ENCODE peak calls at places on chromosome 20, in four cellular contexts. O, I, Z and H are unnamed samples.

GRCh38 chr20:40925829-40926228 is 102.8 kb upstream of the TOP1 start:
- DNase-seq in O (no peak), I (no peak), Z (no peak), H (no peak)

GRCh38 chr20:10111144-10111771 is 76.5 kb downstream of the ANKEF1 start:
- DNase-seq in O (no peak), I (peak; percentile 17), Z (no peak), H (no peak)

GRCh38 chr20:50450961-50451752 is 59.0 kb upstream of the PTPN1 start:
- DNase-seq in O (peak; percentile 61), I (no peak), Z (no peak), H (no peak)

GRCh38 chr20:33301192-33301930 is 18.3 kb downstream of the BPIFB1 start:
- DNase-seq in O (no peak), I (no peak), Z (no peak), H (no peak)

GRCh38 chr20:41139227-41140093 is 2.1 kb downstream of the PLCG1 start:
- DNase-seq in O (no peak), I (no peak), Z (no peak), H (no peak)

GRCh38 chr20:43731469-43731868 is 4.7 kb upstream of the GTSF1L start:
- DNase-seq in O (no peak), I (peak; percentile 13), Z (no peak), H (peak; percentile 4)

GRCh38 chr20:5065489-5066383 is 54.0 kb downstream of the PCNA start:
- DNase-seq in O (no peak), I (peak; percentile 99), Z (peak; percentile 91), H (peak; percentile 59)

GRCh38 chr20:10134176-10134575 is 84.5 kb upstream of the SNAP25 start:
- DNase-seq in O (no peak), I (no peak), Z (no peak), H (no peak)

GRCh38 chr20:62473200-62473585 is 2.6 kb downstream of the GATA5 start:
- DNase-seq in O (no peak), I (no peak), Z (no peak), H (no peak)

GRCh38 chr20:46715292-46715756 is 5.9 kb downstream of the SLC2A10 start:
- DNase-seq in O (no peak), I (peak; percentile 86), Z (peak; percentile 49), H (peak; percentile 66)

GRCh38 chr20:24421071-24421470 is 48.4 kb upstream of the SYNDIG1 start:
- DNase-seq in O (no peak), I (no peak), Z (no peak), H (no peak)

GRCh38 chr20:1210501-1210900 is 7.2 kb downstream of the C20orf202 start:
- DNase-seq in O (no peak), I (no peak), Z (no peak), H (no peak)

GRCh38 chr20:9021699-9022098 is 47.2 kb upstream of the PLCB4 start:
- DNase-seq in O (no peak), I (peak; percentile 16), Z (no peak), H (no peak)

GRCh38 chr20:32707691-32708581 is 34.2 kb upstream of the C20orf203 start:
- DNase-seq in O (no peak), I (no peak), Z (no peak), H (no peak)

GRCh38 chr20:2523919-2524434 is 12.4 kb upstream of the TMC2 start:
- DNase-seq in O (no peak), I (no peak), Z (no peak), H (no peak)

GRCh38 chr20:48294196-48294595 is 508.9 kb upstream of the SULF2 start:
- DNase-seq in O (no peak), I (peak; percentile 37), Z (no peak), H (no peak)

GRCh38 chr20:43840382-43841070 is 74.1 kb upstream of the TOX2 start:
- DNase-seq in O (peak; percentile 75), I (peak; percentile 68), Z (no peak), H (no peak)

GRCh38 chr20:41734506-41734945 is 116.3 kb upstream of the CHD6 start:
- DNase-seq in O (peak; percentile 66), I (peak; percentile 68), Z (no peak), H (no peak)

GRCh38 chr20:50289581-50289980 is 99.0 kb downstream of the CEBPB start:
- DNase-seq in O (no peak), I (no peak), Z (no peak), H (no peak)

GRCh38 chr20:43752561-43753301 is 25.9 kb upstream of the GTSF1L start:
- DNase-seq in O (peak; percentile 67), I (peak; percentile 91), Z (no peak), H (peak; percentile 73)

GRCh38 chr20:51950926-51951325 is 148.6 kb upstream of the SALL4 start:
- DNase-seq in O (no peak), I (no peak), Z (no peak), H (no peak)

GRCh38 chr20:43751167-43752050 is 24.6 kb upstream of the GTSF1L start:
- DNase-seq in O (peak; percentile 85), I (peak; percentile 96), Z (peak; percentile 66), H (peak; percentile 29)

GRCh38 chr20:33568378-33569289 is 78.7 kb downstream of the CBFA2T2 start:
- DNase-seq in O (peak; percentile 30), I (peak; percentile 34), Z (no peak), H (no peak)

GRCh38 chr20:62631336-62632317 is 10.7 kb upstream of the SLCO4A1 start:
- DNase-seq in O (no peak), I (no peak), Z (no peak), H (no peak)

GRCh38 chr20:25356294-25356933 is 34.2 kb downstream of the ABHD12 start:
- DNase-seq in O (no peak), I (no peak), Z (no peak), H (no peak)

GRCh38 chr20:25077610-25078169 is 4.3 kb downstream of the VSX1 start:
- DNase-seq in O (no peak), I (no peak), Z (no peak), H (no peak)

GRCh38 chr20:9617062-9617461 is 102.7 kb downstream of the LAMP5 start:
- DNase-seq in O (peak; percentile 52), I (peak; percentile 89), Z (peak; percentile 23), H (no peak)

GRCh38 chr20:39829255-39829654 is 859.8 kb downstream of the MAFB start:
- DNase-seq in O (no peak), I (no peak), Z (no peak), H (no peak)

GRCh38 chr20:62267543-62267942 is 29.2 kb downstream of the OSBPL2 start:
- DNase-seq in O (no peak), I (no peak), Z (no peak), H (no peak)

GRCh38 chr20:44448753-44449546 is 26.7 kb upstream of the TTPAL start:
- DNase-seq in O (peak; percentile 35), I (peak; percentile 28), Z (no peak), H (no peak)

GRCh38 chr20:45322952-45323383 is 14.9 kb upstream of the MATN4 start:
- DNase-seq in O (peak; percentile 63), I (peak; percentile 70), Z (no peak), H (no peak)

GRCh38 chr20:25258828-25259227 is 10.9 kb downstream of the PYGB start:
- DNase-seq in O (no peak), I (no peak), Z (no peak), H (no peak)

GRCh38 chr20:32621914-32622584 is 36.9 kb upstream of the NOL4L start:
- DNase-seq in O (no peak), I (no peak), Z (no peak), H (no peak)

GRCh38 chr20:46400828-46401477 is 5.5 kb downstream of the ELMO2 start:
- DNase-seq in O (no peak), I (peak; percentile 20), Z (no peak), H (peak; percentile 50)

GRCh38 chr20:45779011-45779915 is 12.4 kb downstream of the WFDC3 start:
- DNase-seq in O (no peak), I (peak; percentile 99), Z (peak; percentile 99), H (peak; percentile 100)

GRCh38 chr20:6184086-6184485 is 61.3 kb upstream of the FERMT1 start:
- DNase-seq in O (no peak), I (peak; percentile 20), Z (no peak), H (no peak)
- TF ChIP-seq CTCF in O (no peak), I (peak; percentile 54), Z (no peak), H (no peak)

DNA sequence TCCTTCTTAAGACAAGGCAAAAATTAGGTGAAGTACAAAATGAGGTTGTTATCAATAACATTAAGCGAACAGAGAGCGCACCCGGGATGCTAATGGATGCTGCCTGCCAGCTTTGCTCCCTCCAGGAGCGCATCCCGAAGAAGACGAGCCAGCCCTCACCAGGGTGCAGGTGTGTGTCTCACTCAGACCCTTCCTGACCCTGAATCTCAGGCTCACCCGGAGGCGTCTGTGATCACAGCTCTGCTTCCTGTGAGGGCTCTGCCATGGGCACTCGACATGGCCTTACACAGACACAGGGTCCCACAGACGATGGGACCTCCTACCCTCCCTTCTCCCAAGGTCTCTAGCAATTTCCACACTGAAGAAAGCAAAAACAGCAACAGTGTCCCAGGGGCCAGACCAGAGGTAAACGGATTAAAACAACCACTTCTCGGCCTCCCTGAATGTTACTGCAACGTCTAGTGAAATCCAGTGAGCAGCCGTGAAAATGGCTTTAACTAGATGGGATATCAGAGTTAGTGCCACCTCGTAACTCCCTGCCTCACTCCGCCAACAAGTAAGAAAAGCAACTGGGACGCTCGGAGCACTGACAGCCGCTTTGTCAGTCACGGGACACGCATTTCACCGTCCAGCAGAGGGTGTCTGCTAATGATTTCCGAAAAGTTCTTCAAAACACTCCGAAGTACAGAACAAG is 11.7 kb downstream of the ZBTB46 start:
- DNase-seq in O (no peak), I (peak; percentile 54), Z (no peak), H (no peak)
- TF ChIP-seq CTCF in O (peak; percentile 22), I (peak; percentile 66), Z (peak; percentile 45), H (peak; percentile 49)

GRCh38 chr20:12573428-12573827 is 435.3 kb upstream of the SPTLC3 start:
- DNase-seq in O (no peak), I (peak; percentile 15), Z (no peak), H (no peak)

GRCh38 chr20:12564982-12565381 is 443.8 kb upstream of the SPTLC3 start:
- DNase-seq in O (no peak), I (no peak), Z (no peak), H (no peak)

GRCh38 chr20:12575352-12576095 is 433.2 kb upstream of the SPTLC3 start:
- DNase-seq in O (no peak), I (no peak), Z (no peak), H (no peak)

GRCh38 chr20:12566596-12566995 is 442.2 kb upstream of the SPTLC3 start:
- DNase-seq in O (no peak), I (no peak), Z (no peak), H (no peak)

DNA sequence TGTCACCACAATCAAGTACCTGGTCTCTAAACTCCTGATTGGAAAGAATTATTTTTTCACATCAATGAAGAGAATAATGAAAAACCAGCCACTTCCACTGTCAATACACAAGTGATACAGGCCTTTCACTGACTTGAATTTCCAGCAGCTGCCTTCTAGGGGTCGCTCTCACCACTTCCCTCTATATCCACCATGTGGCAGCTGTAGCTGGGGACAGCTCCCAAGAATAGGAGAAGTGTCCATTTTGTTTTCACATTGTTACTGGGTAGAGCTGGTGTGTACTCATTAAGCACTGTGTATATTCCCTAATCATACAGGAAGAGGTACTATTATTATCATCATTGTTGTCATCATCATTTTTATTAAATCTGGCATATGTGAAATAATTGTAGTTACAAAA is 438.4 kb upstream of the SPTLC3 start:
- DNase-seq in O (no peak), I (peak; percentile 67), Z (no peak), H (no peak)
- TF ChIP-seq CTCF in O (no peak), I (peak; percentile 81), Z (no peak), H (no peak)

GRCh38 chr20:38372830-38373229 is 26.5 kb downstream of the LBP start:
- DNase-seq in O (no peak), I (no peak), Z (no peak), H (no peak)

GRCh38 chr20:38373898-38374297 is 27.6 kb downstream of the LBP start:
- DNase-seq in O (no peak), I (no peak), Z (no peak), H (no peak)

GRCh38 chr20:38373231-38373867 is 27.1 kb downstream of the LBP start:
- DNase-seq in O (no peak), I (no peak), Z (no peak), H (no peak)

GRCh38 chr20:38383147-38383546 is 36.9 kb downstream of the LBP start:
- DNase-seq in O (no peak), I (no peak), Z (no peak), H (no peak)

GRCh38 chr20:38377039-38377715 is 30.9 kb downstream of the LBP start:
- DNase-seq in O (no peak), I (no peak), Z (no peak), H (no peak)
- TF ChIP-seq CTCF in O (no peak), I (no peak), Z (no peak), H (no peak)